ENCODE peak calls at places on chromosome 14, in eight cellular contexts. W, E, S, L, X, H, N and Q are unnamed samples.

GRCh38 chr14:74325446-74325845 is 22.7 kb upstream of the ABCD4 start:
- DNase-seq in N (no peak), S (no peak), W (no peak), E (no peak), H (no peak), X (no peak), L (no peak), Q (no peak)

GRCh38 chr14:101441710-101442109 is 119.6 kb upstream of the DIO3 start:
- DNase-seq in N (no peak), L (no peak), E (no peak), X (no peak), W (peak), S (no peak), H (no peak), Q (no peak)

GRCh38 chr14:51821822-51822221 is 38.6 kb upstream of the GNG2 start:
- DNase-seq in X (no peak), H (no peak), E (no peak), L (peak), W (no peak), N (no peak), S (no peak), Q (no peak)

GRCh38 chr14:105197274-105197673 is 16.2 kb upstream of the NUDT14 start:
- DNase-seq in X (no peak), S (no peak), N (no peak), L (peak), W (no peak), H (no peak), E (peak), Q (peak)

GRCh38 chr14:24159777-24160498 is 1.1 kb upstream of the IRF9 start:
- DNase-seq in E (no peak), H (no peak), N (no peak), S (no peak), W (no peak), L (no peak), X (no peak), Q (no peak)

GRCh38 chr14:38225946-38226345 is 18.2 kb downstream of the SSTR1 start:
- DNase-seq in L (no peak), E (no peak), S (no peak), H (no peak), X (no peak), W (no peak), N (no peak), Q (no peak)

GRCh38 chr14:68502196-68502595 is 290.7 kb downstream of the ZFP36L1 start:
- DNase-seq in W (no peak), X (no peak), S (no peak), H (no peak), N (no peak), L (no peak), E (no peak), Q (no peak)

GRCh38 chr14:61690982-61691381 is 4.3 kb upstream of the HIF1A start:
- DNase-seq in W (no peak), S (no peak), L (no peak), N (no peak), X (no peak), H (no peak), E (no peak), Q (no peak)

GRCh38 chr14:20400965-20401593 is 12.2 kb downstream of the TEP1 start:
- DNase-seq in H (no peak), W (no peak), S (no peak), N (peak), X (no peak), E (peak), L (no peak), Q (no peak)

GRCh38 chr14:61109288-61109687 is 128.2 kb downstream of the SLC38A6 start:
- DNase-seq in X (no peak), N (no peak), H (no peak), E (no peak), S (no peak), W (no peak), L (no peak), Q (no peak)

GRCh38 chr14:98466807-98467206 is 805.2 kb downstream of the BCL11B start:
- DNase-seq in H (no peak), X (no peak), N (no peak), E (peak), L (no peak), S (no peak), W (no peak), Q (no peak)

GRCh38 chr14:94748667-94749347 is 21.1 kb downstream of the GSC start:
- DNase-seq in L (no peak), H (peak), E (no peak), N (no peak), S (no peak), W (no peak), X (no peak), Q (no peak)

GRCh38 chr14:92751819-92752218 is 3.4 kb upstream of the LGMN start:
- DNase-seq in N (no peak), L (no peak), S (no peak), X (no peak), H (no peak), E (no peak), W (no peak), Q (no peak)

GRCh38 chr14:69658664-69659261 is 47.4 kb downstream of the SUSD6 start:
- DNase-seq in S (no peak), E (peak), N (no peak), W (no peak), L (no peak), H (no peak), X (no peak), Q (no peak)

GRCh38 chr14:102737402-102738372 is 39.6 kb upstream of the TRAF3 start:
- DNase-seq in W (no peak), S (no peak), E (no peak), X (no peak), N (no peak), L (no peak), H (no peak), Q (no peak)

GRCh38 chr14:105168093-105168420 is 519 bp downstream of the JAG2 start:
- DNase-seq in E (no peak), N (no peak), X (no peak), W (no peak), L (no peak), H (no peak), S (no peak), Q (no peak)

GRCh38 chr14:101088714-101089113 is 185.2 kb upstream of the RTL1 start:
- DNase-seq in L (no peak), S (no peak), H (no peak), N (no peak), E (no peak), W (no peak), X (no peak), Q (no peak)

GRCh38 chr14:20866963-20867362 is 24.2 kb upstream of the RNASE3 start:
- DNase-seq in N (no peak), W (no peak), S (no peak), H (no peak), X (no peak), E (peak), L (no peak), Q (no peak)

GRCh38 chr14:25090716-25091454 is 40.9 kb upstream of the STXBP6 start:
- DNase-seq in S (no peak), H (no peak), X (no peak), W (no peak), E (peak), L (peak), N (no peak), Q (peak)

GRCh38 chr14:58969951-58970751 is 218.3 kb upstream of the DAAM1 start:
- DNase-seq in X (no peak), N (no peak), W (no peak), L (no peak), S (no peak), E (no peak), H (no peak), Q (no peak)

GRCh38 chr14:34049769-34050168 is 98.9 kb upstream of the EGLN3 start:
- DNase-seq in H (no peak), S (no peak), E (no peak), W (no peak), L (no peak), X (no peak), N (no peak), Q (no peak)

GRCh38 chr14:100448376-100448775 is 125.2 kb downstream of the SLC25A47 start:
- DNase-seq in E (no peak), X (no peak), S (no peak), L (no peak), N (no peak), W (no peak), H (no peak), Q (no peak)

GRCh38 chr14:103078420-103078749 is 5.6 kb upstream of the LBHD2 start:
- DNase-seq in H (peak), L (peak), X (no peak), W (peak), S (no peak), E (peak), N (peak), Q (peak)

GRCh38 chr14:56196274-56196673 is 78.1 kb downstream of the PELI2 start:
- DNase-seq in S (no peak), W (no peak), E (no peak), H (no peak), N (no peak), X (no peak), L (peak), Q (no peak)